ENCODE peak calls at places on chromosomes 6 and 20, in five cellular contexts. L, Y, U, R and V are unnamed samples.
A peak's percentile ranks its signal among the peaks of the same experiment; 100 is the strongest.

GRCh38 chr6:123587838-123588545 is 48.8 kb downstream of the TRDN start:
- DNase-seq in L (no peak), U (no peak), Y (no peak), R (no peak), V (no peak)

GRCh38 chr6:137717074-137718073 is 149.7 kb upstream of the TNFAIP3 start:
- DNase-seq in L (peak; percentile 64), R (no peak), Y (no peak), U (peak; percentile 59), V (no peak)

GRCh38 chr6:53033764-53034163 is 31.4 kb upstream of the FBXO9 start:
- DNase-seq in L (no peak), U (no peak), R (no peak), Y (peak; percentile 68), V (no peak)

GRCh38 chr6:70108230-70108629 is 194.7 kb downstream of the COL9A1 start:
- DNase-seq in R (no peak), U (no peak), L (no peak), Y (no peak), V (no peak)

GRCh38 chr6:95321106-95321505 is 256.2 kb upstream of the MANEA start:
- DNase-seq in L (no peak), R (no peak), U (no peak), Y (no peak), V (no peak)

GRCh38 chr6:71349395-71349794 is 60.8 kb downstream of the OGFRL1 start:
- DNase-seq in U (no peak), L (no peak), R (no peak), Y (no peak), V (no peak)

GRCh38 chr6:113859349-113860164 is 2.4 kb downstream of the MARCKS start:
- DNase-seq in R (no peak), L (no peak), Y (no peak), U (no peak), V (no peak)

GRCh38 chr20:15319444-15319843 is 982.0 kb upstream of the FLRT3 start:
- DNase-seq in R (no peak), Y (no peak), U (no peak), L (no peak), V (no peak)

GRCh38 chr6:62541502-62541901 is 255.5 kb upstream of the KHDRBS2 start:
- DNase-seq in L (no peak), Y (no peak), U (no peak), R (no peak), V (no peak)

GRCh38 chr6:150029276-150029675 is 3.9 kb upstream of the RAET1L start:
- DNase-seq in L (no peak), R (no peak), Y (no peak), U (no peak), V (no peak)

GRCh38 chr6:12381587-12381986 is 91.4 kb downstream of the EDN1 start:
- DNase-seq in U (no peak), Y (no peak), R (no peak), L (no peak), V (no peak)

GRCh38 chr6:160331753-160332152 is 16.4 kb upstream of the SLC22A3 start:
- DNase-seq in U (no peak), Y (no peak), R (no peak), L (no peak), V (no peak)

GRCh38 chr6:110255356-110255755 is 75.1 kb downstream of the CDC40 start:
- DNase-seq in U (no peak), R (no peak), L (no peak), Y (no peak), V (no peak)

GRCh38 chr20:32804817-32805216 is 14.9 kb upstream of the MAPRE1 start:
- DNase-seq in U (no peak), Y (no peak), R (no peak), L (no peak), V (no peak)

GRCh38 chr6:107822154-107823046 is 1.7 kb downstream of the SCML4 start:
- DNase-seq in R (no peak), L (peak; percentile 55), U (peak; percentile 45), Y (no peak), V (no peak)

GRCh38 chr6:81997091-81997926 is 244.8 kb upstream of the TENT5A start:
- DNase-seq in Y (peak; percentile 56), R (peak; percentile 67), U (no peak), L (no peak), V (no peak)

GRCh38 chr6:170017603-170018274 is 266.3 kb downstream of the ERMARD start:
- DNase-seq in R (no peak), Y (no peak), L (no peak), U (no peak), V (no peak)

GRCh38 chr6:47407295-47408281 is 70.0 kb upstream of the CD2AP start:
- DNase-seq in Y (no peak), U (no peak), L (no peak), R (no peak), V (no peak)

GRCh38 chr6:29676981-29677601 is 3.9 kb downstream of the ZFP57 start:
- DNase-seq in L (no peak), R (peak; percentile 85), U (no peak), Y (no peak), V (no peak)

GRCh38 chr6:143267740-143268139 is 182.8 kb downstream of the ADAT2 start:
- DNase-seq in U (no peak), Y (no peak), L (no peak), R (no peak), V (no peak)
- TF ChIP-seq CTCF in U (no peak), Y (no peak), L (no peak), R (no peak), V (no peak)

DNA sequence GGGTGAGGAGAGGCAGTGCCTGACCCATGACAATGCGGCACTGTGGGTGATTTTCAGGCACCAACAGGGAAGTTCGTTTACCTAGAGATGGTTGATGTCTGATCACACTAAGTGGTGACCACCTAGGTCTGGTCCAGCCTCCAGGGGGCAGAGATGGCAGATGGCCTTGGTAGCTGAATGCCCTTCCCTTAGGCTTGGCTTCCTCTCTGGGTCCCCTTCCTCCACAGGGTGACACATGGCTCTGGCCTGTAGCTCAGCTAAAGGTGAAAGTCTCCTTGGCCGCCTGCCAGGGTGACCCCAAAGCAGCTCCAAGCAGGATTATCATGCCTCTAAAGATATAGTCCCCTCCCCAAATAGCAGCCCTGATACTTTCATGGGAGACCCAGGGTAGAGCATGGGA is 6.4 kb downstream of the GDAP1L1 start:
- DNase-seq in L (no peak), Y (no peak), U (no peak), R (no peak), V (no peak)
- TF ChIP-seq CTCF in L (no peak), Y (peak; percentile 1), U (no peak), R (no peak), V (no peak)

GRCh38 chr6:127857051-127857637 is 43.7 kb downstream of the THEMIS start:
- DNase-seq in U (no peak), Y (no peak), R (no peak), L (no peak), V (no peak)

GRCh38 chr6:127860723-127861122 is 40.1 kb downstream of the THEMIS start:
- DNase-seq in L (no peak), R (no peak), Y (no peak), U (no peak), V (no peak)

GRCh38 chr6:127855542-127856159 is 45.2 kb downstream of the THEMIS start:
- DNase-seq in U (peak; percentile 32), Y (no peak), R (no peak), L (peak; percentile 27), V (no peak)

GRCh38 chr6:127859956-127860355 is 40.9 kb downstream of the THEMIS start:
- DNase-seq in Y (no peak), L (no peak), U (no peak), R (no peak), V (no peak)

DNA sequence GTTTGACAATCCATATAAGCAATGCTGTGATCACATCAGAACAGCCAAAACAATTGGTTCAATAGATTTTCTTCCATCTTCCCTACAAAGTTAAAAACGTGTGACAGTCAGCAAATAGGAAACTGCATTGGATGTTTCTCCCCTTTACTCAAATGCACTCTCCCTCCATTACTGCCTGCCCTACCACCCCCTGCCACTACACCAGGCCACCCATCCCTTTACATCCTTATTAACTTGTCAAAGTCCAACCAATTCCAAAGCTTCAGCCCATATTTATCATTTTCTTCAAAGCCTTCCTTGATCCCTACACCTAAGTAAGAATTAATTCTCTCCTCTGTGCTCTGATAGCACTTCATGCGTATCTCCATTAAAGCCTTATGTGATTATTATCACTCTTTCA is 41.9 kb downstream of the THEMIS start:
- DNase-seq in U (no peak), R (no peak), Y (no peak), L (no peak), V (no peak)
- TF ChIP-seq CTCF in U (no peak), R (no peak), Y (no peak), L (no peak), V (no peak)

GRCh38 chr6:134177236-134177635 is 124.8 kb upstream of the SLC2A12 start:
- DNase-seq in U (no peak), L (no peak), R (no peak), Y (no peak), V (no peak)

GRCh38 chr6:134176283-134176975 is 124.0 kb upstream of the SLC2A12 start:
- DNase-seq in L (no peak), U (no peak), R (no peak), Y (no peak), V (no peak)

GRCh38 chr6:134177753-134178229 is 125.4 kb upstream of the SLC2A12 start:
- DNase-seq in L (no peak), Y (no peak), R (no peak), U (no peak), V (no peak)

GRCh38 chr6:134175532-134176282 is 123.3 kb upstream of the SLC2A12 start:
- DNase-seq in Y (no peak), U (peak; percentile 17), L (peak; percentile 20), R (no peak), V (peak; percentile 45)

DNA sequence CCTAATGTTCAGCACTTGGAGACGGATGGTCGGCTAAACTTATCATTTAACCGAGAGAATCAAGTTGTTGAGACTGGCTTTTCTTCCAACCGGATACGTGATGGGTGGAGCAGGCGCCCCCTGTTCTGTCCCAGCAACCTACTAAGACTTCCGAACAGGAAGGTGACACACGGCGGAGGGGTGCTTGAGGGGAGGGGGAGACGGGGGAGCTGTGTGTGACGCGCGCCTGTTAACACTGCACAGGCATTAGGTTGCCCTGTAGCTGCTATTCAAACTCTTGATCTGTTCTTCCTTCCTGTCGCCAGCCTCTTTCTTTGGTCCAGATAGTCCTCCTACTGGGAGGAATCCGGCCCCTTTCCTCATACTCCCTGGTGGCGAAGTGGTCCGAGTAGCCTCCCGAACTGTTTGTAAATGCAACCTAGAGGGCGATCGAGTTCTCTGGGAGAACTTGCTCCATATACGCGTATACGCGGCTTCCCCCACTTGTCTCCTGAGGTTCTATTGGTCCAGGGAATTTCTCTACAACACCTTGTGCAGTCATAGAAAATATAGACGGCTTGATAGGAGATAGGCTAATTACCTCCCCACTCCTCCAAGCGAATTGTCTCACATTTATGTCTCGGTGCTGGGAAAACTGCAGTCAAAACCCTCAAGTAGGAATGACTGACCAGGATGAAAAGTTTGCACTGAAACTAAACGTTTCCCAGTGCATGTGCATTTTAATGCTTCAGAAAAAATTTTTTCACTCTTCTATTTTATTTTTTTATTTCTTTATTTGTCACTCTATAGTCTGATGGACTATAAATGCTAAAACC is 126.0 kb upstream of the SLC2A12 start:
- DNase-seq in U (peak; percentile 74), L (peak; percentile 77), Y (peak; percentile 86), R (no peak), V (peak; percentile 64)
- TF ChIP-seq CTCF in U (no peak), L (peak; percentile 65), Y (peak; percentile 97), R (peak; percentile 92), V (peak; percentile 60)